ENCODE peak calls at places on chromosomes 3 and 15, in four cellular contexts. One of them, this sample, is unnamed.
A peak's percentile ranks its signal among the peaks of the same experiment; 100 is the strongest.

GRCh38 chr3:28039234-28039633 is 202.2 kb upstream of the CMC1 start:
- DNase-seq in bronchial epithelial cell: no peak
- DNase-seq in transverse colon: no peak
- DNase-seq in neural progenitor cell: no peak
- DNase-seq in this sample: no peak

GRCh38 chr15:83764201-83764839 is 110.4 kb downstream of the ADAMTSL3 start:
- DNase-seq in transverse colon: no peak
- DNase-seq in neural progenitor cell: no peak
- DNase-seq in bronchial epithelial cell: no peak
- DNase-seq in this sample: no peak

GRCh38 chr3:149971403-149972075 is 844 bp upstream of the PFN2 start:
- DNase-seq in transverse colon: peak; percentile 58
- DNase-seq in neural progenitor cell: no peak
- DNase-seq in bronchial epithelial cell: peak; percentile 37
- DNase-seq in this sample: no peak

GRCh38 chr3:35965908-35966307 is 326.6 kb downstream of the ARPP21 start:
- DNase-seq in neural progenitor cell: peak; percentile 47
- DNase-seq in transverse colon: no peak
- DNase-seq in bronchial epithelial cell: peak; percentile 38
- DNase-seq in this sample: no peak

GRCh38 chr15:76998661-76999285 is 3.8 kb downstream of the PSTPIP1 start:
- DNase-seq in transverse colon: no peak
- DNase-seq in neural progenitor cell: no peak
- DNase-seq in bronchial epithelial cell: no peak
- DNase-seq in this sample: no peak

GRCh38 chr15:39194431-39194830 is 386.4 kb upstream of the THBS1 start:
- DNase-seq in transverse colon: no peak
- DNase-seq in neural progenitor cell: no peak
- DNase-seq in bronchial epithelial cell: no peak
- DNase-seq in this sample: no peak

GRCh38 chr3:108180214-108180613 is 42.0 kb downstream of the IFT57 start:
- DNase-seq in transverse colon: no peak
- DNase-seq in bronchial epithelial cell: peak; percentile 43
- DNase-seq in neural progenitor cell: no peak
- DNase-seq in this sample: no peak

GRCh38 chr3:102529452-102529851 is 94.6 kb downstream of the ZPLD1 start:
- DNase-seq in transverse colon: no peak
- DNase-seq in neural progenitor cell: peak; percentile 41
- DNase-seq in bronchial epithelial cell: peak; percentile 55
- DNase-seq in this sample: no peak

GRCh38 chr3:188854395-188855149 is 317.2 kb upstream of the TPRG1 start:
- DNase-seq in neural progenitor cell: peak; percentile 37
- DNase-seq in bronchial epithelial cell: peak; percentile 94
- DNase-seq in transverse colon: no peak
- DNase-seq in this sample: no peak

DNA sequence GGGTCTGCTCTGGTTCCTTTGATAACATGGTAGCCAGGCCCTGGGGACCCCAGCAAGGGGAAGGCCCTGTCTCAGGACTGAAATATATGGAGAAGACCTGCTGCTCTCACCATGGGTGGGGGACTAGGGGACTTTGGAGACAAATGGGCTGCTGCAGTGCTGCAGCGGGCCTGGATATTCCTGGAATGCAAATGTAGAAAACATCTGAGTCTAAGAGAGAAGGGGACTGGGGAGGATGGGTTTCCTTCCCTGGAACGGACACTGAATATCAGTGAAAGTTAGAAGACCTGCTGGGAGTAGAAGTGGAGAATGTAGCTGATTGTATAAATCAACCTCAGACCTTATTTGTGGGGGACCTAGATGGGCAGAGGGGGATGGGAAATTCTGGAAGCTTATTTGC is 3.1 kb upstream of the HCN4 start:
- DNase-seq in transverse colon: no peak
- DNase-seq in neural progenitor cell: no peak
- DNase-seq in bronchial epithelial cell: no peak
- DNase-seq in this sample: no peak
- H3K27me3 ChIP-seq in transverse colon: peaks cover 73% of the 10 kb centered on the region
- H3K27me3 ChIP-seq in neural progenitor cell: peaks cover 52% of the 10 kb centered on the region
- H3K27me3 ChIP-seq in bronchial epithelial cell: peaks cover 30% of the 10 kb centered on the region
- H3K27me3 ChIP-seq in this sample: peaks cover 2% of the 10 kb centered on the region

DNA sequence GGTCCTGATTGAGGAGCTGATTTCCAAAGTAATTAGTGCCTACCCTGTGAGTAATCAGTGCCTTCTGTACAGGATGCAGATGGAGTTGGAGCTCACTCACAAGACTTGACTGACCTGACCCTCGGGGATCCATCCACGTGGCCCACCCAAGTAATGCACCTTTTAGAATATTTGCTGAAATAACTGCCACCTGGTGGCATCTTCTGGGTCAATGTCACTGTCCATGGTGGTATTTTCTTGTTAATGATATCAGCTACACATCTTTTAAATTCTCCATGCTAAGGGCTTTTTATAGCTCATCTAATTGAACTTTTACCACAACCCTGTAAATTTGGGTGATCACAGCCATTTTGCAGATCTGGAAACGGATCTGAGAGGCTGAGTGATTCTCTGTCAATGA is 74.3 kb upstream of the ANKRD34C start:
- DNase-seq in transverse colon: no peak
- DNase-seq in neural progenitor cell: no peak
- DNase-seq in bronchial epithelial cell: no peak
- DNase-seq in this sample: no peak
- TF ChIP-seq CTCF in transverse colon: no peak
- TF ChIP-seq CTCF in neural progenitor cell: no peak
- TF ChIP-seq CTCF in bronchial epithelial cell: no peak
- TF ChIP-seq CTCF in this sample: no peak

GRCh38 chr3:184583345-184584000 is 21.9 kb downstream of the EPHB3 start:
- DNase-seq in neural progenitor cell: peak; percentile 71
- DNase-seq in bronchial epithelial cell: no peak
- DNase-seq in transverse colon: no peak
- DNase-seq in this sample: no peak

GRCh38 chr3:184584001-184584891 is 22.7 kb downstream of the EPHB3 start:
- DNase-seq in neural progenitor cell: peak; percentile 69
- DNase-seq in bronchial epithelial cell: no peak
- DNase-seq in transverse colon: no peak
- DNase-seq in this sample: no peak

GRCh38 chr3:184581331-184582210 is 20.0 kb downstream of the EPHB3 start:
- DNase-seq in neural progenitor cell: no peak
- DNase-seq in transverse colon: no peak
- DNase-seq in bronchial epithelial cell: no peak
- DNase-seq in this sample: no peak

GRCh38 chr3:184582998-184583344 is 21.4 kb downstream of the EPHB3 start:
- DNase-seq in neural progenitor cell: peak; percentile 59
- DNase-seq in bronchial epithelial cell: no peak
- DNase-seq in transverse colon: no peak
- DNase-seq in this sample: no peak

DNA sequence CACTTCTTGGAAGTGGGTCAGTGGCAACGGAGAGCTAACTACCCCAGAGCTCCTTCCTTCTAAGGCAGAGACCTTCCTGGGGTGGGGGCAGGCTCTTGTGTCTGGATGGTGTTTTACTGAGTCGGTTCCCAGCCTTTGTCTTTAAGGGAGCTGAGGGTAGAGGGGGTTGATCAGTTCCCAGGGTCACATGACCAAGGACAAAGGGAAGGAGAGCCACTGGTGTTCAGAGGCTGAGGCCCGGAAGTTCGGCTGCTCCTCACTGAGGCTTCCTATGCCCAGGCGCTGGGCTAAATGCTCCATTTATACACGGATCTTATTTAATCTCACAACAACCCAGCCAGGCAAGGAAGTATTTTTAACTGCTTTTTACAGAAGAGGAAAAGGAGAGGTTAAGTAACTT is 21.0 kb downstream of the EPHB3 start:
- DNase-seq in transverse colon: no peak
- DNase-seq in bronchial epithelial cell: no peak
- DNase-seq in neural progenitor cell: peak; percentile 88
- DNase-seq in this sample: no peak
- H3K4me3 ChIP-seq in transverse colon: peak overlapping the region; percentile 49
- H3K4me3 ChIP-seq in bronchial epithelial cell: no peak overlapping the region
- H3K4me3 ChIP-seq in neural progenitor cell: peak overlapping the region; percentile 56
- H3K4me3 ChIP-seq in this sample: no peak overlapping the region

GRCh38 chr3:147392083-147392916 is 14.0 kb downstream of the ZIC4 start:
- DNase-seq in bronchial epithelial cell: no peak
- DNase-seq in transverse colon: no peak
- DNase-seq in neural progenitor cell: peak; percentile 94
- DNase-seq in this sample: no peak
- H3K27me3 ChIP-seq in bronchial epithelial cell: peaks cover 63% of the 10 kb centered on the region
- H3K27me3 ChIP-seq in transverse colon: peaks cover 100% of the 10 kb centered on the region
- H3K27me3 ChIP-seq in neural progenitor cell: peaks cover 100% of the 10 kb centered on the region
- H3K27me3 ChIP-seq in this sample: no peaks in the 10 kb centered on the region

GRCh38 chr3:99751649-99752048 is 66.0 kb upstream of the CMSS1 start:
- DNase-seq in transverse colon: no peak
- DNase-seq in bronchial epithelial cell: peak; percentile 86
- DNase-seq in neural progenitor cell: no peak
- DNase-seq in this sample: no peak

GRCh38 chr3:99753268-99753975 is 64.2 kb upstream of the CMSS1 start:
- DNase-seq in neural progenitor cell: peak; percentile 79
- DNase-seq in transverse colon: no peak
- DNase-seq in bronchial epithelial cell: peak; percentile 63
- DNase-seq in this sample: peak; percentile 13

DNA sequence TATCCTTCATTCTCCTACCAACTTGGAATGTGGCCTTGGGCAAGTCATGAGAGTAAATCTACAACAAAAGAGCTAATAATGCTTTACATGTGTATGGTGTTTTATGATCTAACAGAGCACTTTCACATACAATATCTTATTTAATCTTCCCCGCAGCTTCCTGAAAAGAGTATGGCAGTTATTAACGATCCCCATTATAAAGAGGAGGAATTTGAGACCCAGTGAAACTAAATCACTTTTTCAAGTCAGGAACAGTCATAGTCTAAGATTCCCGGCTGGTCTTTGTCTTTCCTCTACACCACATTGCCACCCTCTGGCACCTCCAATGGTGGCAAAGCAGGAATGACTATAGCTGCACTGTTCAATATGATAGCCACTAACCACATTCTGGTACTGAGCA is 69.7 kb upstream of the CMSS1 start:
- DNase-seq in transverse colon: no peak
- DNase-seq in neural progenitor cell: peak; percentile 27
- DNase-seq in bronchial epithelial cell: peak; percentile 60
- DNase-seq in this sample: no peak
- TF ChIP-seq CTCF in transverse colon: peak; percentile 29
- TF ChIP-seq CTCF in neural progenitor cell: peak; percentile 27
- TF ChIP-seq CTCF in bronchial epithelial cell: peak; percentile 42
- TF ChIP-seq CTCF in this sample: no peak